ENCODE peak calls at places on chromosome 5, in four cellular contexts. K is Right ventricle myocardium inferior, D is pons, E is ELF-1. G is an unnamed sample.

GRCh38 chr5:68565427-68565826 is 349.9 kb downstream of the PIK3R1 start:
- DNase-seq in K (no peak), D (no peak), E (peak), G (no peak)

GRCh38 chr5:14410068-14410941 is 171.3 kb upstream of the OTULINL start:
- DNase-seq in K (peak), D (no peak), E (no peak), G (no peak)

GRCh38 chr5:133466551-133467324 is 145.6 kb downstream of the FSTL4 start:
- DNase-seq in K (no peak), D (no peak), E (no peak), G (no peak)

GRCh38 chr5:141680751-141681201 is 1.3 kb downstream of the ARAP3 start:
- DNase-seq in K (no peak), D (no peak), E (peak), G (no peak)

GRCh38 chr5:124783794-124784193 is 37.4 kb upstream of the ZNF608 start:
- DNase-seq in K (no peak), D (peak), E (no peak), G (no peak)

GRCh38 chr5:39919876-39920275 is 495.1 kb upstream of the DAB2 start:
- DNase-seq in K (no peak), D (no peak), E (no peak), G (no peak)

GRCh38 chr5:108681079-108681921 is 66.4 kb upstream of the FER start:
- DNase-seq in K (no peak), D (peak), E (peak), G (peak)

GRCh38 chr5:31854625-31855526 is 215.9 kb downstream of the PDZD2 start:
- DNase-seq in K (peak), D (peak), E (peak), G (no peak)

GRCh38 chr5:112848116-112848811 is 12.8 kb upstream of the SRP19 start:
- DNase-seq in K (no peak), D (peak), E (peak), G (peak)

GRCh38 chr5:60178101-60178500 is 284.6 kb upstream of the PDE4D start:
- DNase-seq in K (no peak), D (no peak), E (no peak), G (peak)

GRCh38 chr5:94025788-94026473 is 284.5 kb upstream of the POU5F2 start:
- DNase-seq in K (no peak), D (no peak), E (no peak), G (no peak)

GRCh38 chr5:107063511-107063910 is 607.2 kb downstream of the EFNA5 start:
- DNase-seq in K (no peak), D (no peak), E (no peak), G (no peak)

GRCh38 chr5:129629581-129629980 is 118.3 kb upstream of the MINAR2 start:
- DNase-seq in K (no peak), D (no peak), E (no peak), G (no peak)

GRCh38 chr5:173472164-173472563 is 143.9 kb upstream of the STC2 start:
- DNase-seq in K (no peak), D (peak), E (no peak), G (peak)

GRCh38 chr5:117454716-117455212 is 880.1 kb upstream of the SEMA6A start:
- DNase-seq in K (no peak), D (no peak), E (peak), G (no peak)

GRCh38 chr5:58156354-58156753 is 303.5 kb downstream of the PLK2 start:
- DNase-seq in K (no peak), D (no peak), E (no peak), G (no peak)

GRCh38 chr5:172437445-172438303 is 16.7 kb downstream of the SH3PXD2B start:
- DNase-seq in K (peak), D (peak), E (no peak), G (peak)

GRCh38 chr5:56123531-56124243 is 109.4 kb downstream of the ANKRD55 start:
- DNase-seq in K (no peak), D (no peak), E (peak), G (peak)